ENCODE peak calls at places on chromosomes 6 and 20, in nine cellular contexts. F, T, R, W, V, Z, N, M and X are unnamed samples.

GRCh38 chr20:32207211-32207625 is 325 bp downstream of the PLAGL2 start:
- DNase-seq in R (no peak), W (no peak), V (no peak), N (no peak), M (no peak), F (no peak), Z (no peak), T (no peak), X (peak)

GRCh38 chr20:52410182-52410647 is 218.6 kb upstream of the ZFP64 start:
- DNase-seq in Z (no peak), T (peak), M (no peak), W (peak), N (peak), R (no peak), F (no peak), V (no peak), X (no peak)

GRCh38 chr6:31559958-31560696 is 12.0 kb upstream of the LTA start:
- DNase-seq in V (peak), N (peak), T (peak), R (peak), W (peak), F (peak), Z (peak), M (peak), X (no peak)

GRCh38 chr6:148345578-148345977 is 2.9 kb downstream of the SASH1 start:
- DNase-seq in R (no peak), V (no peak), Z (no peak), N (no peak), F (no peak), T (no peak), W (no peak), M (no peak), X (no peak)

GRCh38 chr6:167676000-167676665 is 150.6 kb upstream of the AFDN start:
- DNase-seq in W (no peak), V (no peak), F (no peak), R (no peak), N (peak), T (no peak), M (peak), Z (no peak), X (no peak)

GRCh38 chr6:28719275-28719940 is 193.7 kb downstream of the GPX5 start:
- DNase-seq in W (peak), M (peak), F (no peak), R (no peak), Z (peak), T (no peak), N (no peak), V (peak), X (no peak)

GRCh38 chr6:3125832-3126231 is 7.3 kb downstream of the BPHL start:
- DNase-seq in Z (no peak), V (no peak), M (no peak), R (no peak), W (no peak), T (no peak), N (no peak), F (no peak), X (no peak)

GRCh38 chr6:52610745-52611355 is 34.0 kb upstream of the TRAM2 start:
- DNase-seq in M (no peak), F (no peak), Z (peak), W (peak), N (peak), R (no peak), T (no peak), V (no peak), X (no peak)